ENCODE peak calls at places on chromosomes 16 and 17, in nine cellular contexts. One of them, this sample, is unnamed.

GRCh38 chr17:65047939-65048338 is 8.6 kb downstream of the GNA13 start:
- DNase-seq in stomach: no peak
- DNase-seq in NCI-H1092: no peak
- DNase-seq in COR-L47: no peak
- DNase-seq in IMR-90: peak
- DNase-seq in stimulated activated CD4-positive, alpha-beta T cell treated with anti-CD3 and anti-CD28 coated beads, Interleukin-2, amount 100 ng/mL, for 48 hours: no peak
- DNase-seq in activated CD8-positive, alpha-beta memory T cell treated with anti-CD3 and anti-CD28 coated beads, Interleukin-2, amount 50 U/mL, for 4 hours: no peak
- DNase-seq in PC-3: no peak
- DNase-seq in neural progenitor cell: no peak
- DNase-seq in this sample: no peak

GRCh38 chr17:76911299-76912007 is 43.2 kb downstream of the MGAT5B start:
- DNase-seq in stomach: no peak
- DNase-seq in NCI-H1092: no peak
- DNase-seq in COR-L47: peak
- DNase-seq in IMR-90: no peak
- DNase-seq in stimulated activated CD4-positive, alpha-beta T cell treated with anti-CD3 and anti-CD28 coated beads, Interleukin-2, amount 100 ng/mL, for 48 hours: no peak
- DNase-seq in activated CD8-positive, alpha-beta memory T cell treated with anti-CD3 and anti-CD28 coated beads, Interleukin-2, amount 50 U/mL, for 4 hours: no peak
- DNase-seq in PC-3: no peak
- DNase-seq in neural progenitor cell: peak
- DNase-seq in this sample: no peak

GRCh38 chr17:49610883-49611584 is 35.4 kb downstream of the NXPH3 start:
- DNase-seq in stomach: no peak
- DNase-seq in NCI-H1092: no peak
- DNase-seq in COR-L47: no peak
- DNase-seq in IMR-90: no peak
- DNase-seq in stimulated activated CD4-positive, alpha-beta T cell treated with anti-CD3 and anti-CD28 coated beads, Interleukin-2, amount 100 ng/mL, for 48 hours: no peak
- DNase-seq in activated CD8-positive, alpha-beta memory T cell treated with anti-CD3 and anti-CD28 coated beads, Interleukin-2, amount 50 U/mL, for 4 hours: no peak
- DNase-seq in PC-3: no peak
- DNase-seq in neural progenitor cell: no peak
- DNase-seq in this sample: no peak

GRCh38 chr16:55663225-55663624 is 7.4 kb downstream of the SLC6A2 start:
- DNase-seq in stomach: no peak
- DNase-seq in NCI-H1092: no peak
- DNase-seq in COR-L47: no peak
- DNase-seq in IMR-90: no peak
- DNase-seq in stimulated activated CD4-positive, alpha-beta T cell treated with anti-CD3 and anti-CD28 coated beads, Interleukin-2, amount 100 ng/mL, for 48 hours: no peak
- DNase-seq in activated CD8-positive, alpha-beta memory T cell treated with anti-CD3 and anti-CD28 coated beads, Interleukin-2, amount 50 U/mL, for 4 hours: no peak
- DNase-seq in PC-3: no peak
- DNase-seq in neural progenitor cell: no peak
- DNase-seq in this sample: no peak

GRCh38 chr17:74569392-74570003 is 2.2 kb upstream of the CD300H start:
- DNase-seq in stomach: peak
- DNase-seq in NCI-H1092: no peak
- DNase-seq in COR-L47: no peak
- DNase-seq in IMR-90: peak
- DNase-seq in stimulated activated CD4-positive, alpha-beta T cell treated with anti-CD3 and anti-CD28 coated beads, Interleukin-2, amount 100 ng/mL, for 48 hours: peak
- DNase-seq in activated CD8-positive, alpha-beta memory T cell treated with anti-CD3 and anti-CD28 coated beads, Interleukin-2, amount 50 U/mL, for 4 hours: no peak
- DNase-seq in PC-3: peak
- DNase-seq in neural progenitor cell: no peak
- DNase-seq in this sample: no peak

GRCh38 chr16:22322741-22323140 is 25.5 kb downstream of the POLR3E start:
- DNase-seq in stomach: no peak
- DNase-seq in NCI-H1092: no peak
- DNase-seq in COR-L47: no peak
- DNase-seq in IMR-90: no peak
- DNase-seq in stimulated activated CD4-positive, alpha-beta T cell treated with anti-CD3 and anti-CD28 coated beads, Interleukin-2, amount 100 ng/mL, for 48 hours: no peak
- DNase-seq in activated CD8-positive, alpha-beta memory T cell treated with anti-CD3 and anti-CD28 coated beads, Interleukin-2, amount 50 U/mL, for 4 hours: no peak
- DNase-seq in PC-3: no peak
- DNase-seq in neural progenitor cell: no peak
- DNase-seq in this sample: no peak

GRCh38 chr16:51149721-51150158 is 1.3 kb downstream of the SALL1 start:
- DNase-seq in stomach: no peak
- DNase-seq in NCI-H1092: no peak
- DNase-seq in COR-L47: no peak
- DNase-seq in IMR-90: no peak
- DNase-seq in stimulated activated CD4-positive, alpha-beta T cell treated with anti-CD3 and anti-CD28 coated beads, Interleukin-2, amount 100 ng/mL, for 48 hours: no peak
- DNase-seq in activated CD8-positive, alpha-beta memory T cell treated with anti-CD3 and anti-CD28 coated beads, Interleukin-2, amount 50 U/mL, for 4 hours: no peak
- DNase-seq in PC-3: no peak
- DNase-seq in neural progenitor cell: peak
- DNase-seq in this sample: no peak

GRCh38 chr17:64213995-64214507 is 49.0 kb downstream of the TEX2 start:
- DNase-seq in stomach: no peak
- DNase-seq in NCI-H1092: peak
- DNase-seq in COR-L47: peak
- DNase-seq in IMR-90: no peak
- DNase-seq in stimulated activated CD4-positive, alpha-beta T cell treated with anti-CD3 and anti-CD28 coated beads, Interleukin-2, amount 100 ng/mL, for 48 hours: no peak
- DNase-seq in activated CD8-positive, alpha-beta memory T cell treated with anti-CD3 and anti-CD28 coated beads, Interleukin-2, amount 50 U/mL, for 4 hours: no peak
- DNase-seq in PC-3: no peak
- DNase-seq in neural progenitor cell: no peak
- DNase-seq in this sample: no peak

GRCh38 chr17:69567130-69567529 is 152.6 kb downstream of the MAP2K6 start:
- DNase-seq in stomach: no peak
- DNase-seq in NCI-H1092: no peak
- DNase-seq in COR-L47: no peak
- DNase-seq in IMR-90: peak
- DNase-seq in stimulated activated CD4-positive, alpha-beta T cell treated with anti-CD3 and anti-CD28 coated beads, Interleukin-2, amount 100 ng/mL, for 48 hours: no peak
- DNase-seq in activated CD8-positive, alpha-beta memory T cell treated with anti-CD3 and anti-CD28 coated beads, Interleukin-2, amount 50 U/mL, for 4 hours: no peak
- DNase-seq in PC-3: peak
- DNase-seq in neural progenitor cell: peak
- DNase-seq in this sample: no peak

GRCh38 chr17:50833396-50834125 is 1.8 kb upstream of the WFIKKN2 start:
- DNase-seq in stomach: no peak
- DNase-seq in NCI-H1092: no peak
- DNase-seq in COR-L47: no peak
- DNase-seq in IMR-90: no peak
- DNase-seq in stimulated activated CD4-positive, alpha-beta T cell treated with anti-CD3 and anti-CD28 coated beads, Interleukin-2, amount 100 ng/mL, for 48 hours: no peak
- DNase-seq in activated CD8-positive, alpha-beta memory T cell treated with anti-CD3 and anti-CD28 coated beads, Interleukin-2, amount 50 U/mL, for 4 hours: no peak
- DNase-seq in PC-3: no peak
- DNase-seq in neural progenitor cell: no peak
- DNase-seq in this sample: no peak

GRCh38 chr17:50766222-50767023 is 895 bp downstream of the ANKRD40CL start:
- DNase-seq in stomach: no peak
- DNase-seq in NCI-H1092: no peak
- DNase-seq in COR-L47: no peak
- DNase-seq in IMR-90: no peak
- DNase-seq in stimulated activated CD4-positive, alpha-beta T cell treated with anti-CD3 and anti-CD28 coated beads, Interleukin-2, amount 100 ng/mL, for 48 hours: no peak
- DNase-seq in activated CD8-positive, alpha-beta memory T cell treated with anti-CD3 and anti-CD28 coated beads, Interleukin-2, amount 50 U/mL, for 4 hours: no peak
- DNase-seq in PC-3: no peak
- DNase-seq in neural progenitor cell: no peak
- DNase-seq in this sample: no peak

GRCh38 chr16:81932668-81933067 is 78.6 kb downstream of the SDR42E1 start:
- DNase-seq in stomach: no peak
- DNase-seq in NCI-H1092: no peak
- DNase-seq in COR-L47: no peak
- DNase-seq in IMR-90: no peak
- DNase-seq in stimulated activated CD4-positive, alpha-beta T cell treated with anti-CD3 and anti-CD28 coated beads, Interleukin-2, amount 100 ng/mL, for 48 hours: no peak
- DNase-seq in activated CD8-positive, alpha-beta memory T cell treated with anti-CD3 and anti-CD28 coated beads, Interleukin-2, amount 50 U/mL, for 4 hours: no peak
- DNase-seq in PC-3: no peak
- DNase-seq in neural progenitor cell: no peak
- DNase-seq in this sample: no peak

GRCh38 chr17:13589658-13590057 is 12.1 kb downstream of the HS3ST3A1 start:
- DNase-seq in stomach: no peak
- DNase-seq in NCI-H1092: no peak
- DNase-seq in COR-L47: no peak
- DNase-seq in IMR-90: no peak
- DNase-seq in stimulated activated CD4-positive, alpha-beta T cell treated with anti-CD3 and anti-CD28 coated beads, Interleukin-2, amount 100 ng/mL, for 48 hours: no peak
- DNase-seq in activated CD8-positive, alpha-beta memory T cell treated with anti-CD3 and anti-CD28 coated beads, Interleukin-2, amount 50 U/mL, for 4 hours: no peak
- DNase-seq in PC-3: peak
- DNase-seq in neural progenitor cell: no peak
- DNase-seq in this sample: no peak

GRCh38 chr17:74957935-74958549 is 14.5 kb downstream of the HID1 start:
- DNase-seq in stomach: peak
- DNase-seq in NCI-H1092: peak
- DNase-seq in COR-L47: peak
- DNase-seq in IMR-90: peak
- DNase-seq in stimulated activated CD4-positive, alpha-beta T cell treated with anti-CD3 and anti-CD28 coated beads, Interleukin-2, amount 100 ng/mL, for 48 hours: peak
- DNase-seq in activated CD8-positive, alpha-beta memory T cell treated with anti-CD3 and anti-CD28 coated beads, Interleukin-2, amount 50 U/mL, for 4 hours: peak
- DNase-seq in PC-3: peak
- DNase-seq in neural progenitor cell: peak
- DNase-seq in this sample: no peak

GRCh38 chr17:2893422-2893914 is 97.2 kb downstream of the RAP1GAP2 start:
- DNase-seq in stomach: peak
- DNase-seq in NCI-H1092: no peak
- DNase-seq in COR-L47: no peak
- DNase-seq in IMR-90: no peak
- DNase-seq in stimulated activated CD4-positive, alpha-beta T cell treated with anti-CD3 and anti-CD28 coated beads, Interleukin-2, amount 100 ng/mL, for 48 hours: no peak
- DNase-seq in activated CD8-positive, alpha-beta memory T cell treated with anti-CD3 and anti-CD28 coated beads, Interleukin-2, amount 50 U/mL, for 4 hours: no peak
- DNase-seq in PC-3: peak
- DNase-seq in neural progenitor cell: no peak
- DNase-seq in this sample: no peak

GRCh38 chr16:67114793-67115192 is 5.1 kb downstream of the PHAF1 start:
- DNase-seq in stomach: no peak
- DNase-seq in NCI-H1092: no peak
- DNase-seq in COR-L47: no peak
- DNase-seq in IMR-90: peak
- DNase-seq in stimulated activated CD4-positive, alpha-beta T cell treated with anti-CD3 and anti-CD28 coated beads, Interleukin-2, amount 100 ng/mL, for 48 hours: no peak
- DNase-seq in activated CD8-positive, alpha-beta memory T cell treated with anti-CD3 and anti-CD28 coated beads, Interleukin-2, amount 50 U/mL, for 4 hours: no peak
- DNase-seq in PC-3: no peak
- DNase-seq in neural progenitor cell: no peak
- DNase-seq in this sample: no peak

GRCh38 chr17:77527836-77528505 is 387.2 kb downstream of the SEC14L1 start:
- DNase-seq in stomach: peak
- DNase-seq in NCI-H1092: no peak
- DNase-seq in COR-L47: no peak
- DNase-seq in IMR-90: no peak
- DNase-seq in stimulated activated CD4-positive, alpha-beta T cell treated with anti-CD3 and anti-CD28 coated beads, Interleukin-2, amount 100 ng/mL, for 48 hours: no peak
- DNase-seq in activated CD8-positive, alpha-beta memory T cell treated with anti-CD3 and anti-CD28 coated beads, Interleukin-2, amount 50 U/mL, for 4 hours: no peak
- DNase-seq in PC-3: no peak
- DNase-seq in neural progenitor cell: no peak
- DNase-seq in this sample: no peak

GRCh38 chr16:89314357-89314756 is 96.9 kb downstream of the ZNF778 start:
- DNase-seq in stomach: no peak
- DNase-seq in NCI-H1092: no peak
- DNase-seq in COR-L47: no peak
- DNase-seq in IMR-90: no peak
- DNase-seq in stimulated activated CD4-positive, alpha-beta T cell treated with anti-CD3 and anti-CD28 coated beads, Interleukin-2, amount 100 ng/mL, for 48 hours: no peak
- DNase-seq in activated CD8-positive, alpha-beta memory T cell treated with anti-CD3 and anti-CD28 coated beads, Interleukin-2, amount 50 U/mL, for 4 hours: peak
- DNase-seq in PC-3: no peak
- DNase-seq in neural progenitor cell: no peak
- DNase-seq in this sample: no peak

GRCh38 chr17:77474292-77474988 is 333.7 kb downstream of the SEC14L1 start:
- DNase-seq in stomach: no peak
- DNase-seq in NCI-H1092: no peak
- DNase-seq in COR-L47: no peak
- DNase-seq in IMR-90: peak
- DNase-seq in stimulated activated CD4-positive, alpha-beta T cell treated with anti-CD3 and anti-CD28 coated beads, Interleukin-2, amount 100 ng/mL, for 48 hours: no peak
- DNase-seq in activated CD8-positive, alpha-beta memory T cell treated with anti-CD3 and anti-CD28 coated beads, Interleukin-2, amount 50 U/mL, for 4 hours: no peak
- DNase-seq in PC-3: no peak
- DNase-seq in neural progenitor cell: no peak
- DNase-seq in this sample: no peak

GRCh38 chr17:43366809-43367587 is 31.8 kb upstream of the ARL4D start:
- DNase-seq in stomach: no peak
- DNase-seq in NCI-H1092: no peak
- DNase-seq in COR-L47: no peak
- DNase-seq in IMR-90: no peak
- DNase-seq in stimulated activated CD4-positive, alpha-beta T cell treated with anti-CD3 and anti-CD28 coated beads, Interleukin-2, amount 100 ng/mL, for 48 hours: no peak
- DNase-seq in activated CD8-positive, alpha-beta memory T cell treated with anti-CD3 and anti-CD28 coated beads, Interleukin-2, amount 50 U/mL, for 4 hours: no peak
- DNase-seq in PC-3: no peak
- DNase-seq in neural progenitor cell: no peak
- DNase-seq in this sample: peak

GRCh38 chr16:48526058-48526957 is 83.7 kb downstream of the N4BP1 start:
- DNase-seq in stomach: peak
- DNase-seq in NCI-H1092: no peak
- DNase-seq in COR-L47: peak
- DNase-seq in IMR-90: no peak
- DNase-seq in stimulated activated CD4-positive, alpha-beta T cell treated with anti-CD3 and anti-CD28 coated beads, Interleukin-2, amount 100 ng/mL, for 48 hours: no peak
- DNase-seq in activated CD8-positive, alpha-beta memory T cell treated with anti-CD3 and anti-CD28 coated beads, Interleukin-2, amount 50 U/mL, for 4 hours: peak
- DNase-seq in PC-3: peak
- DNase-seq in neural progenitor cell: peak
- DNase-seq in this sample: no peak

GRCh38 chr17:73343739-73344454 is 32.1 kb upstream of the CDC42EP4 start:
- DNase-seq in stomach: no peak
- DNase-seq in NCI-H1092: no peak
- DNase-seq in COR-L47: no peak
- DNase-seq in IMR-90: no peak
- DNase-seq in stimulated activated CD4-positive, alpha-beta T cell treated with anti-CD3 and anti-CD28 coated beads, Interleukin-2, amount 100 ng/mL, for 48 hours: no peak
- DNase-seq in activated CD8-positive, alpha-beta memory T cell treated with anti-CD3 and anti-CD28 coated beads, Interleukin-2, amount 50 U/mL, for 4 hours: no peak
- DNase-seq in PC-3: no peak
- DNase-seq in neural progenitor cell: no peak
- DNase-seq in this sample: no peak

GRCh38 chr16:83717814-83718213 is 90.0 kb upstream of the HSBP1 start:
- DNase-seq in stomach: no peak
- DNase-seq in NCI-H1092: no peak
- DNase-seq in COR-L47: no peak
- DNase-seq in IMR-90: peak
- DNase-seq in stimulated activated CD4-positive, alpha-beta T cell treated with anti-CD3 and anti-CD28 coated beads, Interleukin-2, amount 100 ng/mL, for 48 hours: no peak
- DNase-seq in activated CD8-positive, alpha-beta memory T cell treated with anti-CD3 and anti-CD28 coated beads, Interleukin-2, amount 50 U/mL, for 4 hours: no peak
- DNase-seq in PC-3: no peak
- DNase-seq in neural progenitor cell: no peak
- DNase-seq in this sample: no peak

GRCh38 chr17:9472094-9472493 is 103.5 kb downstream of the STX8 start:
- DNase-seq in stomach: no peak
- DNase-seq in NCI-H1092: no peak
- DNase-seq in COR-L47: no peak
- DNase-seq in IMR-90: peak
- DNase-seq in stimulated activated CD4-positive, alpha-beta T cell treated with anti-CD3 and anti-CD28 coated beads, Interleukin-2, amount 100 ng/mL, for 48 hours: no peak
- DNase-seq in activated CD8-positive, alpha-beta memory T cell treated with anti-CD3 and anti-CD28 coated beads, Interleukin-2, amount 50 U/mL, for 4 hours: no peak
- DNase-seq in PC-3: no peak
- DNase-seq in neural progenitor cell: no peak
- DNase-seq in this sample: no peak

GRCh38 chr17:14487068-14487467 is 186.2 kb downstream of the HS3ST3B1 start:
- DNase-seq in stomach: no peak
- DNase-seq in NCI-H1092: no peak
- DNase-seq in COR-L47: no peak
- DNase-seq in IMR-90: no peak
- DNase-seq in stimulated activated CD4-positive, alpha-beta T cell treated with anti-CD3 and anti-CD28 coated beads, Interleukin-2, amount 100 ng/mL, for 48 hours: no peak
- DNase-seq in activated CD8-positive, alpha-beta memory T cell treated with anti-CD3 and anti-CD28 coated beads, Interleukin-2, amount 50 U/mL, for 4 hours: no peak
- DNase-seq in PC-3: no peak
- DNase-seq in neural progenitor cell: no peak
- DNase-seq in this sample: no peak

GRCh38 chr16:89588413-89589109 is 13.0 kb downstream of the CPNE7 start:
- DNase-seq in stomach: no peak
- DNase-seq in NCI-H1092: no peak
- DNase-seq in COR-L47: no peak
- DNase-seq in IMR-90: no peak
- DNase-seq in stimulated activated CD4-positive, alpha-beta T cell treated with anti-CD3 and anti-CD28 coated beads, Interleukin-2, amount 100 ng/mL, for 48 hours: no peak
- DNase-seq in activated CD8-positive, alpha-beta memory T cell treated with anti-CD3 and anti-CD28 coated beads, Interleukin-2, amount 50 U/mL, for 4 hours: peak
- DNase-seq in PC-3: no peak
- DNase-seq in neural progenitor cell: no peak
- DNase-seq in this sample: no peak

GRCh38 chr17:54839022-54839806 is 61.4 kb upstream of the TOM1L1 start:
- DNase-seq in stomach: no peak
- DNase-seq in NCI-H1092: no peak
- DNase-seq in COR-L47: no peak
- DNase-seq in IMR-90: no peak
- DNase-seq in stimulated activated CD4-positive, alpha-beta T cell treated with anti-CD3 and anti-CD28 coated beads, Interleukin-2, amount 100 ng/mL, for 48 hours: no peak
- DNase-seq in activated CD8-positive, alpha-beta memory T cell treated with anti-CD3 and anti-CD28 coated beads, Interleukin-2, amount 50 U/mL, for 4 hours: no peak
- DNase-seq in PC-3: no peak
- DNase-seq in neural progenitor cell: no peak
- DNase-seq in this sample: no peak

GRCh38 chr16:75758215-75758614 is 31.9 kb upstream of the CPHXL start:
- DNase-seq in stomach: no peak
- DNase-seq in NCI-H1092: no peak
- DNase-seq in COR-L47: no peak
- DNase-seq in IMR-90: peak
- DNase-seq in stimulated activated CD4-positive, alpha-beta T cell treated with anti-CD3 and anti-CD28 coated beads, Interleukin-2, amount 100 ng/mL, for 48 hours: no peak
- DNase-seq in activated CD8-positive, alpha-beta memory T cell treated with anti-CD3 and anti-CD28 coated beads, Interleukin-2, amount 50 U/mL, for 4 hours: no peak
- DNase-seq in PC-3: no peak
- DNase-seq in neural progenitor cell: no peak
- DNase-seq in this sample: no peak

GRCh38 chr17:47305302-47305923 is 18.3 kb upstream of the EFCAB13 start:
- DNase-seq in stomach: no peak
- DNase-seq in NCI-H1092: no peak
- DNase-seq in COR-L47: no peak
- DNase-seq in IMR-90: peak
- DNase-seq in stimulated activated CD4-positive, alpha-beta T cell treated with anti-CD3 and anti-CD28 coated beads, Interleukin-2, amount 100 ng/mL, for 48 hours: no peak
- DNase-seq in activated CD8-positive, alpha-beta memory T cell treated with anti-CD3 and anti-CD28 coated beads, Interleukin-2, amount 50 U/mL, for 4 hours: no peak
- DNase-seq in PC-3: peak
- DNase-seq in neural progenitor cell: no peak
- DNase-seq in this sample: no peak

This sample was measured in natural killer cell treated with Interleukin-12 subunit alpha and Interleukin-12 subunit beta and Interleukin-15 and Interleukin-18, amount 100 ng/mL, for 72 hours.